ENCODE peak calls at places on chromosomes 5 and 9, in eight cellular contexts. A is cardiac muscle cell, H is GM23338, B is colonic mucosa, I is K562, K is heart right ventricle, P is mammary epithelial cell, Z is ascending aorta. U is an unnamed sample.

GRCh38 chr9:131621551-131622321 is 76.4 kb downstream of the PRRT1B start:
- DNase-seq in A (no peak), H (no peak), B (no peak), I (no peak), K (no peak), P (no peak), Z (no peak), U (no peak)

GRCh38 chr5:161399996-161400562 is 146.4 kb downstream of the GABRB2 start:
- DNase-seq in A (no peak), H (no peak), B (no peak), I (no peak), K (no peak), P (no peak), Z (no peak), U (no peak)

GRCh38 chr9:37925786-37926736 is 22.1 kb upstream of the SLC25A51 start:
- DNase-seq in A (no peak), H (no peak), B (no peak), I (no peak), K (no peak), P (no peak), Z (no peak), U (no peak)

GRCh38 chr5:82045526-82046267 is 73.9 kb downstream of the ATG10 start:
- DNase-seq in A (peak; percentile 58), H (no peak), B (no peak), I (no peak), K (no peak), P (peak; percentile 19), Z (no peak), U (no peak)

GRCh38 chr5:135208555-135209494 is 174.8 kb upstream of the PITX1 start:
- DNase-seq in A (peak; percentile 95), H (peak; percentile 10), B (peak; percentile 27), I (no peak), K (no peak), P (peak; percentile 74), Z (peak; percentile 67), U (peak; percentile 26)

GRCh38 chr5:149895416-149896345 is 48.9 kb downstream of the PDE6A start:
- DNase-seq in A (peak; percentile 51), H (no peak), B (no peak), I (no peak), K (no peak), P (peak; percentile 78), Z (no peak), U (no peak)

GRCh38 chr5:74401566-74402320 is 238.8 kb downstream of the ENC1 start:
- DNase-seq in A (no peak), H (no peak), B (no peak), I (no peak), K (no peak), P (no peak), Z (no peak), U (no peak)

GRCh38 chr5:105146867-105147266 is 1584.3 kb upstream of the NUDT12 start:
- DNase-seq in A (no peak), H (no peak), B (no peak), I (no peak), K (no peak), P (no peak), Z (no peak), U (no peak)

GRCh38 chr9:71793386-71794105 is 25.2 kb upstream of the CEMIP2 start:
- DNase-seq in A (peak; percentile 60), H (peak; percentile 88), B (no peak), I (no peak), K (no peak), P (no peak), Z (no peak), U (no peak)

GRCh38 chr5:136424835-136425694 is 59.7 kb upstream of the TRPC7 start:
- DNase-seq in A (peak; percentile 73), H (peak; percentile 95), B (peak; percentile 82), I (peak; percentile 75), K (peak; percentile 59), P (peak; percentile 31), Z (no peak), U (peak; percentile 87)

GRCh38 chr9:89379508-89380115 is 61.3 kb downstream of the SECISBP2 start:
- DNase-seq in A (peak; percentile 22), H (no peak), B (no peak), I (no peak), K (no peak), P (no peak), Z (no peak), U (no peak)
- H3K4me1 ChIP-seq in A (peaks cover 8% of the 10 kb centered on the region), H (peaks cover 3% of the 10 kb centered on the region), B (no peaks in the 10 kb centered on the region), I (peaks cover 12% of the 10 kb centered on the region), K (no peaks in the 10 kb centered on the region), P (peaks cover 3% of the 10 kb centered on the region), Z (no peaks in the 10 kb centered on the region), U (peaks cover 6% of the 10 kb centered on the region)

DNA sequence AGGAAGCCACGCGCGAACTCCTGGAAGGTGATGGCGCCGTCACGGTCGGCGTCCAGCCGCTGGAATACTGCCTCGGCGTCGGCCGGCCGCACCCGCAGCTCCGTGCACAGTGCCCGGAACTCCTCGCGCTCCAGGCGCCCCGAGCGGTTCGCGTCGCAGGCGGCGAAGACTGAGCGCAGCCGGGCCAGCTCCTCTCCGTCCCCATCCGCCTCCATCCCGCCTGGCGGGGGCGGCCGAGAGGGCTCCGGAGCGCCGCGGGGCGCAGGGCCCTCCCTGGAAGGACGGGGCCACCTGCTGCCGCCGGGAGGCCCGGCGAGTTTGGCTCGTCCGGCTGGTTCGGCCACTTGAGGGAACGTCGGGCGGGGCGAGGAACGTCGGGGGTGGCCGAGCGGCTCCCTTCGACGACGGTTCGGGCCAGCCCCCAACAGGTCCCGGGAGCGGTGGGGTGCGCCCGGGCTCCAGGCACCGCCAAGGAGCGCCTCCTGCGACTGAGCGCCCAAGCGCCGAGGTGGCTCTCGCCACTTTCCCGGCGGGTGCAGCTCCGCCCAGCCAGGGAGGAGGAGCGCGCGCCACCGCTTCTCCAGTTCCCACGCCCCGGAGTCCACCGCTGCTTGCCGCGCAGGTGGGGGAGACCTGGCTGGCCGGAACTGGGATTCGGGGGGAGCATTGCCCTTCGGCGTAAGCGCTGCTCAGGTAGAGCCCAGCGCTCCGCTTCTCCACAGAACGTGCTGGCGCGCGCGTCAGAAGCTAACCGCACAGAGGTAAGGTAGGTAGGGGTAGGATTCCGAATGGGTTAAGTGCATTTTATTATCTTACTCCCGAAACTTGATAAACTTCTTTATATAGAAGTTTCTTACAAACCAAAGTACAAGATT is at the start of gene RASEF:
- DNase-seq in A (peak; percentile 13), H (peak; percentile 88), B (peak; percentile 85), I (no peak), K (no peak), P (peak; percentile 78), Z (no peak), U (peak; percentile 79)
- TF ChIP-seq CTCF in A (no peak), H (peak; percentile 33), B (no peak), I (no peak), K (peak; percentile 17), P (no peak), Z (no peak), U (peak; percentile 34)

GRCh38 chr5:67146574-67146973 is 50.0 kb downstream of the CD180 start:
- DNase-seq in A (peak; percentile 49), H (no peak), B (no peak), I (no peak), K (no peak), P (no peak), Z (no peak), U (no peak)

GRCh38 chr5:67142816-67143215 is 53.8 kb downstream of the CD180 start:
- DNase-seq in A (no peak), H (no peak), B (no peak), I (no peak), K (no peak), P (no peak), Z (no peak), U (no peak)

GRCh38 chr5:67141644-67142043 is 55.0 kb downstream of the CD180 start:
- DNase-seq in A (no peak), H (no peak), B (no peak), I (no peak), K (no peak), P (no peak), Z (no peak), U (no peak)

GRCh38 chr5:67143549-67143948 is 53.0 kb downstream of the CD180 start:
- DNase-seq in A (no peak), H (no peak), B (no peak), I (no peak), K (no peak), P (no peak), Z (no peak), U (no peak)

GRCh38 chr5:67144183-67144639 is 52.4 kb downstream of the CD180 start:
- DNase-seq in A (no peak), H (no peak), B (no peak), I (no peak), K (no peak), P (no peak), Z (no peak), U (no peak)
- H3K36me3 ChIP-seq in A (peaks cover 55% of the 10 kb centered on the region), H (no peaks in the 10 kb centered on the region), B (no peaks in the 10 kb centered on the region), I (peaks cover 31% of the 10 kb centered on the region), K (no peaks in the 10 kb centered on the region), P (peaks cover 36% of the 10 kb centered on the region), Z (peaks cover 59% of the 10 kb centered on the region), U (no peaks in the 10 kb centered on the region)

GRCh38 chr9:95025213-95026170 is 292.0 kb downstream of the FANCC start:
- DNase-seq in A (peak; percentile 97), H (no peak), B (peak; percentile 61), I (peak; percentile 31), K (peak; percentile 82), P (peak; percentile 37), Z (no peak), U (peak; percentile 84)

GRCh38 chr9:95021166-95021886 is 294.8 kb downstream of the AOPEP start:
- DNase-seq in A (no peak), H (no peak), B (no peak), I (no peak), K (no peak), P (peak; percentile 70), Z (no peak), U (no peak)

GRCh38 chr9:95027914-95028854 is 289.3 kb downstream of the FANCC start:
- DNase-seq in A (no peak), H (no peak), B (no peak), I (no peak), K (no peak), P (peak; percentile 60), Z (no peak), U (no peak)

GRCh38 chr9:95023217-95024003 is 294.1 kb downstream of the FANCC start:
- DNase-seq in A (peak; percentile 71), H (no peak), B (no peak), I (no peak), K (peak; percentile 57), P (peak; percentile 89), Z (no peak), U (peak; percentile 45)

GRCh38 chr9:95024097-95024671 is 293.3 kb downstream of the FANCC start:
- DNase-seq in A (no peak), H (peak; percentile 34), B (no peak), I (no peak), K (no peak), P (no peak), Z (no peak), U (peak; percentile 36)
- H3K4me1 ChIP-seq in A (peaks cover 18% of the 10 kb centered on the region), H (no peaks in the 10 kb centered on the region), B (peaks cover 13% of the 10 kb centered on the region), I (peaks cover 4% of the 10 kb centered on the region), K (peaks cover 30% of the 10 kb centered on the region), P (peaks cover 52% of the 10 kb centered on the region), Z (peaks cover 89% of the 10 kb centered on the region), U (peaks cover 63% of the 10 kb centered on the region)

U was measured in BE2C.